ENCODE peak calls at places on chromosomes 1 and 21, in nine cellular contexts. S, T, J, U, D, F, W, H and K are unnamed samples.
A peak's percentile ranks its signal among the peaks of the same experiment; 100 is the strongest.

GRCh38 chr1:84581648-84582047 is 7.4 kb upstream of the CTBS start:
- DNase-seq in S (no peak), T (no peak), J (no peak), U (no peak), D (no peak), F (no peak), W (no peak), H (no peak), K (no peak)

GRCh38 chr1:11559211-11559970 is 80.4 kb downstream of the DISP3 start:
- DNase-seq in S (no peak), T (no peak), J (no peak), U (no peak), D (no peak), F (no peak), W (no peak), H (no peak), K (no peak)

GRCh38 chr1:153360190-153360589 is 2.5 kb downstream of the S100A9 start:
- DNase-seq in S (no peak), T (no peak), J (no peak), U (no peak), D (no peak), F (no peak), W (no peak), H (no peak), K (no peak)

GRCh38 chr21:17527240-17527639 is 14.4 kb downstream of the CXADR start:
- DNase-seq in S (peak; percentile 89), T (no peak), J (no peak), U (no peak), D (no peak), F (no peak), W (no peak), H (no peak), K (no peak)

GRCh38 chr1:33930346-33931114 is 66.7 kb downstream of the HMGB4 start:
- DNase-seq in S (no peak), T (no peak), J (no peak), U (no peak), D (no peak), F (no peak), W (no peak), H (no peak), K (no peak)

GRCh38 chr1:6675936-6676335 is 25.7 kb downstream of the DNAJC11 start:
- DNase-seq in S (no peak), T (no peak), J (no peak), U (no peak), D (no peak), F (no peak), W (no peak), H (no peak), K (no peak)

GRCh38 chr1:12138196-12139183 is 28.3 kb upstream of the TNFRSF1B start:
- DNase-seq in S (no peak), T (no peak), J (peak; percentile 13), U (no peak), D (no peak), F (no peak), W (no peak), H (no peak), K (no peak)

GRCh38 chr1:110524311-110525249 is 5.6 kb upstream of the KCNA10 start:
- DNase-seq in S (peak; percentile 14), T (peak; percentile 42), J (no peak), U (peak; percentile 20), D (peak; percentile 83), F (no peak), W (peak; percentile 44), H (peak; percentile 24), K (peak; percentile 61)

GRCh38 chr1:209222826-209223225 is 360.7 kb upstream of the CAMK1G start:
- DNase-seq in S (no peak), T (no peak), J (no peak), U (no peak), D (no peak), F (no peak), W (no peak), H (no peak), K (no peak)

GRCh38 chr1:154154534-154155181 is at the start of gene NUP210L:
- DNase-seq in S (peak; percentile 18), T (no peak), J (peak; percentile 92), U (peak; percentile 63), D (peak; percentile 20), F (peak; percentile 59), W (peak; percentile 32), H (peak; percentile 49), K (no peak)

GRCh38 chr1:172991674-172992400 is 58.9 kb downstream of the TNFSF18 start:
- DNase-seq in S (no peak), T (no peak), J (no peak), U (no peak), D (no peak), F (no peak), W (no peak), H (no peak), K (no peak)

GRCh38 chr1:99005537-99005942 is 879 bp upstream of the PLPPR5 start:
- DNase-seq in S (peak; percentile 1), T (no peak), J (no peak), U (no peak), D (peak; percentile 44), F (no peak), W (no peak), H (no peak), K (no peak)

GRCh38 chr1:99007366-99007765 is 2.7 kb upstream of the PLPPR5 start:
- DNase-seq in S (no peak), T (no peak), J (no peak), U (no peak), D (no peak), F (no peak), W (no peak), H (no peak), K (no peak)

GRCh38 chr1:99004270-99005141 is at the start of gene PLPPR5:
- DNase-seq in S (peak; percentile 44), T (peak; percentile 15), J (no peak), U (peak; percentile 6), D (peak; percentile 83), F (no peak), W (no peak), H (no peak), K (no peak)

GRCh38 chr1:99005142-99005491 is 456 bp upstream of the PLPPR5 start:
- DNase-seq in S (peak; percentile 5), T (no peak), J (no peak), U (no peak), D (peak; percentile 73), F (no peak), W (no peak), H (no peak), K (no peak)

DNA sequence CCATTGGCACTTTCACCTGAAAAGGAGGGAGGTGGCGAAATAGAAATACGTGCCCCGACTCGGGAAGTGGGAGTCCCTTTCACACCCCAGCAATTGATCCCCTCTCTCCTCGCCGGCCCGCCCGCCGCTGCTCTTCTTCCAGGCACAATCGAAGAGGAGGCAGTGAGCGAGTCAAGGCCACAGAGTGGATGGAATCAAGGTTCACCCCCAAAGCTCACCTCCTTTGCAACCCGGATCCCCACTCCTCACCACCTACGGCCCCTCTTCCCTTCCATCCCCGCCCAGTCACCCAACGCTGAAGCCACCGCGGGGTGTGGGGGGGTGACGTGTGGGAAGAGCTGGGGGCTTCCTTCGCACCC is 771 bp downstream of the PLPPR5 start:
- DNase-seq in S (no peak), T (no peak), J (no peak), U (no peak), D (peak; percentile 28), F (no peak), W (no peak), H (no peak), K (no peak)
- H3K4me3 ChIP-seq in S (no peak overlapping the region), T (no peak overlapping the region), J (peak overlapping the region; percentile 58), U (peak overlapping the region; percentile 45), D (peak overlapping the region; percentile 68), F (no peak overlapping the region), W (no peak overlapping the region), H (no peak overlapping the region), K (no peak overlapping the region)

GRCh38 chr1:223820515-223820858 is 25.3 kb downstream of the TP53BP2 start:
- DNase-seq in S (no peak), T (no peak), J (no peak), U (no peak), D (no peak), F (no peak), W (no peak), H (no peak), K (no peak)
- H3K4me1 ChIP-seq in S (peaks cover 4% of the 10 kb centered on the region), T (peaks cover 1% of the 10 kb centered on the region), J (peaks cover 53% of the 10 kb centered on the region), U (peaks cover 12% of the 10 kb centered on the region), D (peaks cover 27% of the 10 kb centered on the region), F (no peaks in the 10 kb centered on the region), W (peaks cover 14% of the 10 kb centered on the region), H (no peaks in the 10 kb centered on the region), K (peaks cover 21% of the 10 kb centered on the region)

DNA sequence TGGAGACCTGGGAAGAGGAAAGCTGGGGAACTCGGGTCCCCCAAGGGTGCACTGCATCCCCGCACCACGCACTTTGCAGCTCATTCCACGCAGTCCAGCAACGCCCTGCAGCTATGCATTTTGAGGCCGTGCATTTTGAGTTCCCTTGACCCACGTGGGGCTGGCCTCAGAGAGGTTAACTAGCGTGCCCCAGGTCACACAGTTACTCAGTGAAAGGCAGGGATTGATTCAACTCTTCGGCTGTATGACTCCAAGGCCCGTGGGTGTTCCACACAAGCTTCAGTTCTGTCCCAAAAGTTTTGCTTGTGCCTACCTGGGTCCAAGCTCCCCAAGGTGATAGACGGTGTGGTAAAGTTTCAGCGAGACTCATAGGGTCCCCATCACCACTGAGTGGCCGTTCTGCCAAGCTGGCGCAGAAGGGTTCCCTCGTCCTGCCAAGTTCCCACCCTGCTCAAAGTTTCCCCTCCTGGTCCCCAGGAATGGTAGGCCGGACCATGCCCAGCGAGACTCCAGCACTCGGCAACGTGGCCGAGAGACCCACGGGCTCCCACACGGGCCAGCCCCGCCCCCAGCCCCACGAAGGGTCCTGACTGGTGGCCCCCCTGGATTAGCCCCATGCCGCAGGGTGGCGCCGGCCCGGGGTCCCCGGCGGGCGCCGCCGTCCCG is 611 bp downstream of the HSPG2 start:
- DNase-seq in S (no peak), T (no peak), J (no peak), U (no peak), D (peak; percentile 39), F (peak; percentile 60), W (peak; percentile 40), H (peak; percentile 46), K (no peak)
- H3K4me3 ChIP-seq in S (peak overlapping the region; percentile 72), T (peak overlapping the region; percentile 20), J (peak overlapping the region; percentile 75), U (peak overlapping the region; percentile 81), D (peak overlapping the region; percentile 82), F (peak overlapping the region; percentile 85), W (peak overlapping the region; percentile 77), H (peak overlapping the region; percentile 59), K (peak overlapping the region; percentile 50)

GRCh38 chr21:34183331-34183928 is 110.1 kb downstream of the MRPS6 start:
- DNase-seq in S (no peak), T (no peak), J (no peak), U (no peak), D (no peak), F (no peak), W (no peak), H (no peak), K (no peak)

GRCh38 chr21:34180826-34181359 is 107.5 kb downstream of the MRPS6 start:
- DNase-seq in S (no peak), T (no peak), J (no peak), U (no peak), D (peak; percentile 56), F (no peak), W (no peak), H (no peak), K (no peak)

GRCh38 chr21:34184232-34184631 is 110.9 kb downstream of the MRPS6 start:
- DNase-seq in S (no peak), T (no peak), J (no peak), U (no peak), D (no peak), F (no peak), W (no peak), H (no peak), K (no peak)

GRCh38 chr21:34181418-34181817 is 108.0 kb downstream of the MRPS6 start:
- DNase-seq in S (no peak), T (no peak), J (no peak), U (no peak), D (no peak), F (no peak), W (no peak), H (no peak), K (no peak)

GRCh38 chr21:34182436-34182835 is 109.1 kb downstream of the MRPS6 start:
- DNase-seq in S (no peak), T (no peak), J (no peak), U (no peak), D (no peak), F (no peak), W (no peak), H (no peak), K (no peak)
- H3K4me1 ChIP-seq in S (no peaks in the 10 kb centered on the region), T (no peaks in the 10 kb centered on the region), J (peaks cover 6% of the 10 kb centered on the region), U (peaks cover 3% of the 10 kb centered on the region), D (peaks cover 59% of the 10 kb centered on the region), F (no peaks in the 10 kb centered on the region), W (no peaks in the 10 kb centered on the region), H (no peaks in the 10 kb centered on the region), K (no peaks in the 10 kb centered on the region)